ENCODE peak calls at places on chromosomes 2 and 18, in seven cellular contexts. One of them, this sample, is unnamed.

GRCh38 chr2:168848220-168848619 is 42.0 kb downstream of the SPC25 start:
- DNase-seq in sigmoid colon: no peak
- DNase-seq in chondrocyte: no peak
- DNase-seq in K562: no peak
- DNase-seq in glutamatergic neuron: peak; percentile 44
- DNase-seq in CD4-positive, alpha-beta T cell: no peak
- DNase-seq in iris pigment epithelial cell: no peak
- DNase-seq in this sample: no peak

GRCh38 chr18:13461488-13461887 is 242.9 kb downstream of the LDLRAD4 start:
- DNase-seq in sigmoid colon: no peak
- DNase-seq in chondrocyte: no peak
- DNase-seq in K562: no peak
- DNase-seq in glutamatergic neuron: no peak
- DNase-seq in CD4-positive, alpha-beta T cell: no peak
- DNase-seq in iris pigment epithelial cell: no peak
- DNase-seq in this sample: no peak

GRCh38 chr2:854460-854859 is 96.2 kb upstream of the SNTG2 start:
- DNase-seq in sigmoid colon: no peak
- DNase-seq in chondrocyte: no peak
- DNase-seq in K562: peak; percentile 56
- DNase-seq in glutamatergic neuron: peak; percentile 74
- DNase-seq in CD4-positive, alpha-beta T cell: no peak
- DNase-seq in iris pigment epithelial cell: peak; percentile 2
- DNase-seq in this sample: peak; percentile 87

GRCh38 chr2:7225848-7226247 is 308.6 kb downstream of the RNF144A start:
- DNase-seq in sigmoid colon: no peak
- DNase-seq in chondrocyte: no peak
- DNase-seq in K562: no peak
- DNase-seq in glutamatergic neuron: no peak
- DNase-seq in CD4-positive, alpha-beta T cell: no peak
- DNase-seq in iris pigment epithelial cell: no peak
- DNase-seq in this sample: no peak

GRCh38 chr2:45280801-45281200 is 271.5 kb upstream of the SIX2 start:
- DNase-seq in sigmoid colon: no peak
- DNase-seq in chondrocyte: no peak
- DNase-seq in K562: no peak
- DNase-seq in glutamatergic neuron: no peak
- DNase-seq in CD4-positive, alpha-beta T cell: no peak
- DNase-seq in iris pigment epithelial cell: no peak
- DNase-seq in this sample: no peak

GRCh38 chr2:44053456-44053855 is 57.7 kb upstream of the LRPPRC start:
- DNase-seq in sigmoid colon: no peak
- DNase-seq in chondrocyte: no peak
- DNase-seq in K562: no peak
- DNase-seq in glutamatergic neuron: no peak
- DNase-seq in CD4-positive, alpha-beta T cell: no peak
- DNase-seq in iris pigment epithelial cell: no peak
- DNase-seq in this sample: no peak

GRCh38 chr2:195697681-195698220 is 40.7 kb downstream of the SLC39A10 start:
- DNase-seq in sigmoid colon: no peak
- DNase-seq in chondrocyte: no peak
- DNase-seq in K562: no peak
- DNase-seq in glutamatergic neuron: no peak
- DNase-seq in CD4-positive, alpha-beta T cell: no peak
- DNase-seq in iris pigment epithelial cell: no peak
- DNase-seq in this sample: no peak

GRCh38 chr2:179543361-179543901 is 278.8 kb upstream of the SESTD1 start:
- DNase-seq in sigmoid colon: no peak
- DNase-seq in chondrocyte: no peak
- DNase-seq in K562: no peak
- DNase-seq in glutamatergic neuron: no peak
- DNase-seq in CD4-positive, alpha-beta T cell: no peak
- DNase-seq in iris pigment epithelial cell: peak; percentile 46
- DNase-seq in this sample: no peak

GRCh38 chr2:109171444-109172334 is 42.7 kb downstream of the SH3RF3 start:
- DNase-seq in sigmoid colon: peak; percentile 93
- DNase-seq in chondrocyte: no peak
- DNase-seq in K562: no peak
- DNase-seq in glutamatergic neuron: peak; percentile 44
- DNase-seq in CD4-positive, alpha-beta T cell: no peak
- DNase-seq in iris pigment epithelial cell: peak; percentile 98
- DNase-seq in this sample: no peak

GRCh38 chr2:24382363-24383021 is 22.2 kb upstream of the ITSN2 start:
- DNase-seq in sigmoid colon: peak; percentile 74
- DNase-seq in chondrocyte: no peak
- DNase-seq in K562: peak; percentile 67
- DNase-seq in glutamatergic neuron: peak; percentile 69
- DNase-seq in CD4-positive, alpha-beta T cell: peak; percentile 32
- DNase-seq in iris pigment epithelial cell: peak; percentile 65
- DNase-seq in this sample: no peak

GRCh38 chr2:66346241-66346664 is 88.7 kb upstream of the MEIS1 start:
- DNase-seq in sigmoid colon: no peak
- DNase-seq in chondrocyte: no peak
- DNase-seq in K562: no peak
- DNase-seq in glutamatergic neuron: no peak
- DNase-seq in CD4-positive, alpha-beta T cell: no peak
- DNase-seq in iris pigment epithelial cell: no peak
- DNase-seq in this sample: no peak

GRCh38 chr18:74476154-74476553 is 19.0 kb upstream of the DIPK1C start:
- DNase-seq in sigmoid colon: no peak
- DNase-seq in chondrocyte: no peak
- DNase-seq in K562: peak; percentile 49
- DNase-seq in glutamatergic neuron: peak; percentile 82
- DNase-seq in CD4-positive, alpha-beta T cell: no peak
- DNase-seq in iris pigment epithelial cell: no peak
- DNase-seq in this sample: no peak

GRCh38 chr2:36731941-36732700 is 35.6 kb downstream of the VIT start:
- DNase-seq in sigmoid colon: no peak
- DNase-seq in chondrocyte: no peak
- DNase-seq in K562: no peak
- DNase-seq in glutamatergic neuron: no peak
- DNase-seq in CD4-positive, alpha-beta T cell: no peak
- DNase-seq in iris pigment epithelial cell: peak; percentile 67
- DNase-seq in this sample: no peak

GRCh38 chr18:61946449-61946848 is 53.6 kb upstream of the RNF152 start:
- DNase-seq in sigmoid colon: no peak
- DNase-seq in chondrocyte: no peak
- DNase-seq in K562: no peak
- DNase-seq in glutamatergic neuron: no peak
- DNase-seq in CD4-positive, alpha-beta T cell: no peak
- DNase-seq in iris pigment epithelial cell: peak; percentile 84
- DNase-seq in this sample: no peak

GRCh38 chr18:45775241-45775676 is 50.2 kb upstream of the SIGLEC15 start:
- DNase-seq in sigmoid colon: peak; percentile 84
- DNase-seq in chondrocyte: no peak
- DNase-seq in K562: peak; percentile 23
- DNase-seq in glutamatergic neuron: peak; percentile 43
- DNase-seq in CD4-positive, alpha-beta T cell: peak; percentile 35
- DNase-seq in iris pigment epithelial cell: peak; percentile 80
- DNase-seq in this sample: no peak

GRCh38 chr2:235305678-235306077 is 188.2 kb upstream of the AGAP1 start:
- DNase-seq in sigmoid colon: no peak
- DNase-seq in chondrocyte: no peak
- DNase-seq in K562: no peak
- DNase-seq in glutamatergic neuron: no peak
- DNase-seq in CD4-positive, alpha-beta T cell: no peak
- DNase-seq in iris pigment epithelial cell: no peak
- DNase-seq in this sample: no peak

GRCh38 chr2:37800176-37800835 is 124.8 kb upstream of the RMDN2 start:
- DNase-seq in sigmoid colon: no peak
- DNase-seq in chondrocyte: no peak
- DNase-seq in K562: no peak
- DNase-seq in glutamatergic neuron: no peak
- DNase-seq in CD4-positive, alpha-beta T cell: no peak
- DNase-seq in iris pigment epithelial cell: no peak
- DNase-seq in this sample: no peak

GRCh38 chr18:48002933-48003365 is 72.5 kb upstream of the SMAD2 start:
- DNase-seq in sigmoid colon: no peak
- DNase-seq in chondrocyte: no peak
- DNase-seq in K562: no peak
- DNase-seq in glutamatergic neuron: no peak
- DNase-seq in CD4-positive, alpha-beta T cell: no peak
- DNase-seq in iris pigment epithelial cell: peak; percentile 52
- DNase-seq in this sample: peak; percentile 90

GRCh38 chr18:74898965-74899364 is 301.3 kb downstream of the ZNF407 start:
- DNase-seq in sigmoid colon: no peak
- DNase-seq in chondrocyte: no peak
- DNase-seq in K562: no peak
- DNase-seq in glutamatergic neuron: no peak
- DNase-seq in CD4-positive, alpha-beta T cell: no peak
- DNase-seq in iris pigment epithelial cell: peak; percentile 58
- DNase-seq in this sample: no peak